ENCODE peak calls at places on chromosomes 16 and 17, in six cellular contexts. P is progenitor cell of endocrine pancreas; S is choroid plexus epithelial cell; E is HFFc6; Z is GM20000; W is CD8-positive, alpha-beta T cell. J is an unnamed sample.

GRCh38 chr17:57294075-57294474 is 37.8 kb downstream of the MSI2 start:
- DNase-seq in W (no peak), E (no peak), S (no peak), Z (no peak), P (no peak), J (no peak)

GRCh38 chr16:14193316-14193871 is 122.3 kb downstream of the MRTFB start:
- DNase-seq in E (no peak), P (no peak), Z (peak), W (no peak), S (no peak), J (peak)

GRCh38 chr16:57102888-57103879 is 10.8 kb downstream of the CPNE2 start:
- DNase-seq in P (no peak), S (no peak), Z (no peak), E (no peak), W (no peak), J (no peak)

GRCh38 chr16:86289304-86289703 is 221.0 kb upstream of the FOXF1 start:
- DNase-seq in Z (no peak), P (no peak), E (no peak), S (no peak), W (no peak), J (no peak)

GRCh38 chr16:89035698-89036570 is 57.7 kb upstream of the ACSF3 start:
- DNase-seq in E (no peak), S (no peak), W (no peak), Z (no peak), P (no peak), J (no peak)

GRCh38 chr17:31095239-31096105 is 695 bp downstream of the NF1 start:
- DNase-seq in S (peak), P (peak), Z (peak), E (peak), W (peak), J (peak)

GRCh38 chr17:49545811-49546545 is 29.7 kb upstream of the NXPH3 start:
- DNase-seq in E (no peak), P (no peak), Z (peak), S (no peak), W (no peak), J (peak)

GRCh38 chr17:68349157-68349556 is 57.9 kb downstream of the ARSG start:
- DNase-seq in E (no peak), Z (peak), P (no peak), W (no peak), S (no peak), J (peak)

GRCh38 chr16:2856061-2856670 is 1.8 kb downstream of the PRSS22 start:
- DNase-seq in E (no peak), P (no peak), S (no peak), W (no peak), Z (no peak), J (peak)

GRCh38 chr17:65018612-65019290 is 37.8 kb downstream of the GNA13 start:
- DNase-seq in Z (no peak), P (no peak), E (no peak), S (peak), W (no peak), J (no peak)

GRCh38 chr16:29775742-29776408 is 2.2 kb upstream of the ZG16 start:
- DNase-seq in E (peak), S (peak), P (no peak), W (no peak), Z (no peak), J (no peak)

GRCh38 chr17:55430531-55431228 is 9.0 kb upstream of the MMD start:
- DNase-seq in P (no peak), W (no peak), E (no peak), Z (no peak), S (no peak), J (no peak)

GRCh38 chr17:18976201-18976600 is 24.2 kb downstream of the SLC5A10 start:
- DNase-seq in W (no peak), E (no peak), Z (no peak), S (no peak), P (no peak), J (no peak)

GRCh38 chr17:19310151-19310550 is 52.4 kb downstream of the B9D1 start:
- DNase-seq in W (no peak), P (no peak), S (no peak), E (no peak), Z (no peak), J (no peak)

GRCh38 chr16:49700928-49701685 is 154.8 kb downstream of the ZNF423 start:
- DNase-seq in W (no peak), Z (no peak), E (no peak), S (peak), P (no peak), J (no peak)

GRCh38 chr16:86510465-86511261 is at the start of gene FOXF1:
- DNase-seq in Z (no peak), E (peak), P (no peak), S (peak), W (no peak), J (peak)

DNA sequence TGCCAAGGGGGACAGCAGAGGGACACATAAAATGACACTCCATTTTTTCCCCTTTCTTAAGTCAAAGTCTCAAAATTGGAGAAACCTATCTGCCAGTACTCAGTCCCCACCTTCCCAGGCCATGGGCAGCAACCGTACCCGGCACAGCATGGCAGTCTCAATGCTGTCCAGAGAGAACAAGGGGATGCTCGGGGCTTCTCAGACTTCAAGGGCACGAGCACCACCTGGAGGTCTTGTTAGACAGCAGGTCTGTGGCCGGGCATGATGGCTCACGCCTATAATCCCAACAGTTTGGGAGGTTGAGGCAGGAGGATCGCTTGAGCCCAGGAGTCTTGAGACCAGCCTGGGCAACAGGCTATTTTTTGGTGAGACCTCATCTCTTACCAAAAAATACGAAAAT is 3.2 kb downstream of the DNAH17 start:
- DNase-seq in P (no peak), S (no peak), Z (no peak), E (no peak), W (no peak), J (no peak)
- TF ChIP-seq CTCF in P (no peak), S (peak), Z (no peak), E (peak), W (no peak), J (peak)

GRCh38 chr16:54937673-54938350 is 7.1 kb downstream of the IRX5 start:
- DNase-seq in P (no peak), E (no peak), Z (no peak), W (no peak), S (no peak), J (no peak)
- TF ChIP-seq CTCF in P (peak), E (peak), Z (no peak), W (no peak), S (no peak), J (no peak)

DNA sequence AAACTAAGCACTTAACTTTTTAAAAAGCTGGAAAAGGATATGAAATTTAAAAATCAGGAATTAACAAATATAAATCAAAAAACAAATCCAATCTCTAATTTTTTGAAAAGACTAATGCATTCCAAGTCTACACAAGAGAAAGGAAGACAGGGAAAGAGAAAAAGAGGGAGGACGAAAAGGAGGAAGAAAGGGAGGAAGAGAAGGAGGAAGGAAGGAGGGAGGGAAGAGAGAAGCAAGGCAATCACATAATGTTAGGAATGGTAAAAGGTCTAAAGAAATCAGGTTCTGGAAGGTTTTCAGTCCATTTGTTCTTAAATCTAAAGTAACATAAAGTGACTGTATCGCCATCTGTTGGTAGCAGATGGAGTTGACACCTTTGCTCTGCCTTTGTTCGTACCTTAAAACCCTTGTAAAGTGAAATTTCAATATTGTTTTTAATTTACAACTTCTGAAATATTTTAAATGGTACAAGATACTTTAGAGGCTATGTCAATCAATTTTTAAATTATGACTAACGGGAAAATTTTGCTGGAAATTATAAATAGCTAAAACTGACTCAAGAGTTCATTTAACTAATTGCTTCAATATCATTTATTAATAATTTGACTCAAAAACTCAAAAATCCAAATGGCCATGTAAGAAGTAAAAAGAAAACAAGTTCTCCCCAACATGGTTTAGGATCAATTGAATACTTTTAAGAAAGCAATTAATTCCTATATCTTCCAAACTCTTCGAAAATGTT is 20.4 kb upstream of the CDYL2 start:
- DNase-seq in Z (peak), E (peak), P (no peak), S (peak), W (no peak), J (peak)
- TF ChIP-seq CTCF in Z (peak), E (peak), P (peak), S (peak), W (peak), J (peak)

DNA sequence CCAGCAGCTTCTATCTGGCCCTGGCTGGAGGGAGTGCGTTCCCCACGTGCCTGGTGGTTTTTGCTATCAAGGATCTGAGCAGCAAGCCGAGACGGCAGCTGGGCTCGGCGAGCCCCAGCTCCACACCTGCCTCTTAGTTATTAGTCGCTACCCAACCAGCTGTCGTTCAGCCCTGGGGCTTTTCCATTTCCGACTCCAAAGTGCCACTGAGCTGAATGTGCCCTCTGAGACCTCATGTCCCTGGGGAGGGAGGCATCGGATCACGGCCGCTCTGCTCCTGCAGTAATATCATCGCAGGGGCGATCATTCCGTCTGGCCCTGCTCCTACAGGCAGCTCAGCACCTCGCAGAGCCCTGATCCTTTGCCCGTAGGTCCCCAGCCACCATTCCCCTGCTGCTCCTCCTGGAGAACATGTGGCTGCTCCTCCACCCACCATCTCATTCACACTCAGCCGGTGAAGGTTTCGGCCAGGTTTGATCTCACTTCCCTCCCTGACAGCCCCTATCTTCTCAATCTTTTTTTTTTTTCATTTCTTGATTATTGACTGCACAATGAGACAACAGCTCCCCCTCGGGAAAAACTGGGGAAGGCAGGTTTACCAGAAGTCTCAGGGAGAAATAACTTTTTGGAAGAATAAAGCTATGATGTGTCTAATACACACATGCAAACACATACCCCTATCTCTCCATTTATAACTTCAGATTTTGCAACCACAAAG is 86.7 kb downstream of the ZFHX3 start:
- DNase-seq in W (no peak), S (peak), P (no peak), Z (no peak), E (no peak), J (no peak)
- TF ChIP-seq CTCF in W (no peak), S (peak), P (peak), Z (no peak), E (peak), J (peak)

J was measured in GM13977.